ENCODE peak calls at places on chromosomes 12 and 14, in four cellular contexts. One of them, this sample, is unnamed.
A peak's percentile ranks its signal among the peaks of the same experiment; 100 is the strongest.

GRCh38 chr12:67721216-67721615 is 72.7 kb downstream of the DYRK2 start:
- DNase-seq in RKO: no peak
- DNase-seq in stimulated activated CD8-positive, alpha-beta memory T cell treated with anti-CD3 and anti-CD28 coated beads, Interleukin-2, amount 100 ng/mL, for 1 hour: no peak
- DNase-seq in heart right ventricle: peak; percentile 33
- DNase-seq in this sample: no peak

GRCh38 chr14:76413962-76414665 is 38.2 kb downstream of the ESRRB start:
- DNase-seq in heart right ventricle: no peak
- DNase-seq in stimulated activated CD8-positive, alpha-beta memory T cell treated with anti-CD3 and anti-CD28 coated beads, Interleukin-2, amount 100 ng/mL, for 1 hour: no peak
- DNase-seq in RKO: no peak
- DNase-seq in this sample: no peak

GRCh38 chr14:21095430-21096205 is 2.8 kb downstream of the ZNF219 start:
- DNase-seq in heart right ventricle: no peak
- DNase-seq in stimulated activated CD8-positive, alpha-beta memory T cell treated with anti-CD3 and anti-CD28 coated beads, Interleukin-2, amount 100 ng/mL, for 1 hour: no peak
- DNase-seq in RKO: peak; percentile 29
- DNase-seq in this sample: no peak

GRCh38 chr14:105426416-105427130 is 6.9 kb downstream of the MTA1 start:
- DNase-seq in stimulated activated CD8-positive, alpha-beta memory T cell treated with anti-CD3 and anti-CD28 coated beads, Interleukin-2, amount 100 ng/mL, for 1 hour: no peak
- DNase-seq in RKO: no peak
- DNase-seq in heart right ventricle: no peak
- DNase-seq in this sample: no peak

GRCh38 chr12:107332726-107333125 is 239.4 kb upstream of the CRY1 start:
- DNase-seq in heart right ventricle: no peak
- DNase-seq in RKO: no peak
- DNase-seq in stimulated activated CD8-positive, alpha-beta memory T cell treated with anti-CD3 and anti-CD28 coated beads, Interleukin-2, amount 100 ng/mL, for 1 hour: no peak
- DNase-seq in this sample: no peak

GRCh38 chr12:120640840-120641833 is 711 bp downstream of the CABP1 start:
- DNase-seq in stimulated activated CD8-positive, alpha-beta memory T cell treated with anti-CD3 and anti-CD28 coated beads, Interleukin-2, amount 100 ng/mL, for 1 hour: no peak
- DNase-seq in heart right ventricle: peak; percentile 55
- DNase-seq in RKO: peak; percentile 75
- DNase-seq in this sample: peak; percentile 74

GRCh38 chr12:89671469-89671868 is 37.2 kb downstream of the ATP2B1 start:
- DNase-seq in stimulated activated CD8-positive, alpha-beta memory T cell treated with anti-CD3 and anti-CD28 coated beads, Interleukin-2, amount 100 ng/mL, for 1 hour: no peak
- DNase-seq in RKO: no peak
- DNase-seq in heart right ventricle: no peak
- DNase-seq in this sample: no peak

GRCh38 chr14:79831198-79831890 is 380.0 kb downstream of the DIO2 start:
- DNase-seq in RKO: no peak
- DNase-seq in stimulated activated CD8-positive, alpha-beta memory T cell treated with anti-CD3 and anti-CD28 coated beads, Interleukin-2, amount 100 ng/mL, for 1 hour: no peak
- DNase-seq in heart right ventricle: no peak
- DNase-seq in this sample: no peak

GRCh38 chr12:73798523-73798922 is 739.1 kb upstream of the ATXN7L3B start:
- DNase-seq in RKO: no peak
- DNase-seq in heart right ventricle: no peak
- DNase-seq in stimulated activated CD8-positive, alpha-beta memory T cell treated with anti-CD3 and anti-CD28 coated beads, Interleukin-2, amount 100 ng/mL, for 1 hour: no peak
- DNase-seq in this sample: no peak

GRCh38 chr12:12230275-12230674 is 36.6 kb downstream of the LRP6 start:
- DNase-seq in heart right ventricle: no peak
- DNase-seq in RKO: no peak
- DNase-seq in stimulated activated CD8-positive, alpha-beta memory T cell treated with anti-CD3 and anti-CD28 coated beads, Interleukin-2, amount 100 ng/mL, for 1 hour: no peak
- DNase-seq in this sample: no peak

GRCh38 chr14:90805662-90806548 is 10.3 kb downstream of the TTC7B start:
- DNase-seq in RKO: no peak
- DNase-seq in heart right ventricle: no peak
- DNase-seq in stimulated activated CD8-positive, alpha-beta memory T cell treated with anti-CD3 and anti-CD28 coated beads, Interleukin-2, amount 100 ng/mL, for 1 hour: no peak
- DNase-seq in this sample: peak; percentile 43

GRCh38 chr14:51067306-51067705 is 27.6 kb downstream of the TRIM9 start:
- DNase-seq in RKO: no peak
- DNase-seq in stimulated activated CD8-positive, alpha-beta memory T cell treated with anti-CD3 and anti-CD28 coated beads, Interleukin-2, amount 100 ng/mL, for 1 hour: no peak
- DNase-seq in heart right ventricle: no peak
- DNase-seq in this sample: no peak

GRCh38 chr12:93090768-93091172 is 161.7 kb upstream of the EEA1 start:
- DNase-seq in RKO: peak; percentile 70
- DNase-seq in heart right ventricle: no peak
- DNase-seq in stimulated activated CD8-positive, alpha-beta memory T cell treated with anti-CD3 and anti-CD28 coated beads, Interleukin-2, amount 100 ng/mL, for 1 hour: no peak
- DNase-seq in this sample: no peak

GRCh38 chr14:94653321-94653720 is 41.1 kb downstream of the SERPINA3 start:
- DNase-seq in heart right ventricle: no peak
- DNase-seq in stimulated activated CD8-positive, alpha-beta memory T cell treated with anti-CD3 and anti-CD28 coated beads, Interleukin-2, amount 100 ng/mL, for 1 hour: no peak
- DNase-seq in RKO: no peak
- DNase-seq in this sample: no peak

GRCh38 chr12:51383281-51383905 is 7.8 kb downstream of the GALNT6 start:
- DNase-seq in stimulated activated CD8-positive, alpha-beta memory T cell treated with anti-CD3 and anti-CD28 coated beads, Interleukin-2, amount 100 ng/mL, for 1 hour: no peak
- DNase-seq in heart right ventricle: no peak
- DNase-seq in RKO: peak; percentile 29
- DNase-seq in this sample: no peak

GRCh38 chr14:81033841-81034240 is 78.4 kb downstream of the TSHR start:
- DNase-seq in RKO: no peak
- DNase-seq in heart right ventricle: no peak
- DNase-seq in stimulated activated CD8-positive, alpha-beta memory T cell treated with anti-CD3 and anti-CD28 coated beads, Interleukin-2, amount 100 ng/mL, for 1 hour: no peak
- DNase-seq in this sample: no peak

GRCh38 chr12:10361084-10361483 is 28.8 kb downstream of the KLRK1 start:
- DNase-seq in heart right ventricle: no peak
- DNase-seq in stimulated activated CD8-positive, alpha-beta memory T cell treated with anti-CD3 and anti-CD28 coated beads, Interleukin-2, amount 100 ng/mL, for 1 hour: no peak
- DNase-seq in RKO: peak; percentile 10
- DNase-seq in this sample: no peak

GRCh38 chr12:116317986-116318737 is 40.7 kb upstream of the MED13L start:
- DNase-seq in heart right ventricle: no peak
- DNase-seq in RKO: no peak
- DNase-seq in stimulated activated CD8-positive, alpha-beta memory T cell treated with anti-CD3 and anti-CD28 coated beads, Interleukin-2, amount 100 ng/mL, for 1 hour: no peak
- DNase-seq in this sample: no peak

GRCh38 chr12:26711569-26711968 is 121.4 kb downstream of the ITPR2 start:
- DNase-seq in RKO: no peak
- DNase-seq in heart right ventricle: no peak
- DNase-seq in stimulated activated CD8-positive, alpha-beta memory T cell treated with anti-CD3 and anti-CD28 coated beads, Interleukin-2, amount 100 ng/mL, for 1 hour: no peak
- DNase-seq in this sample: no peak

GRCh38 chr14:51507556-51508511 is 143.9 kb upstream of the FRMD6 start:
- DNase-seq in heart right ventricle: peak; percentile 68
- DNase-seq in stimulated activated CD8-positive, alpha-beta memory T cell treated with anti-CD3 and anti-CD28 coated beads, Interleukin-2, amount 100 ng/mL, for 1 hour: no peak
- DNase-seq in RKO: no peak
- DNase-seq in this sample: peak; percentile 78

GRCh38 chr12:75099215-75099614 is 110.4 kb downstream of the KCNC2 start:
- DNase-seq in heart right ventricle: no peak
- DNase-seq in RKO: no peak
- DNase-seq in stimulated activated CD8-positive, alpha-beta memory T cell treated with anti-CD3 and anti-CD28 coated beads, Interleukin-2, amount 100 ng/mL, for 1 hour: no peak
- DNase-seq in this sample: no peak

GRCh38 chr12:131929530-131930456 is 717 bp downstream of the PUS1 start:
- DNase-seq in heart right ventricle: no peak
- DNase-seq in stimulated activated CD8-positive, alpha-beta memory T cell treated with anti-CD3 and anti-CD28 coated beads, Interleukin-2, amount 100 ng/mL, for 1 hour: no peak
- DNase-seq in RKO: peak; percentile 26
- DNase-seq in this sample: peak; percentile 49

GRCh38 chr14:95496690-95497241 is 19.7 kb downstream of the SYNE3 start:
- DNase-seq in heart right ventricle: no peak
- DNase-seq in stimulated activated CD8-positive, alpha-beta memory T cell treated with anti-CD3 and anti-CD28 coated beads, Interleukin-2, amount 100 ng/mL, for 1 hour: no peak
- DNase-seq in RKO: no peak
- DNase-seq in this sample: no peak

GRCh38 chr14:100755649-100756048 is 29.0 kb downstream of the DLK1 start:
- DNase-seq in heart right ventricle: no peak
- DNase-seq in stimulated activated CD8-positive, alpha-beta memory T cell treated with anti-CD3 and anti-CD28 coated beads, Interleukin-2, amount 100 ng/mL, for 1 hour: no peak
- DNase-seq in RKO: peak; percentile 68
- DNase-seq in this sample: no peak

GRCh38 chr12:111850526-111850925 is 8.5 kb downstream of the MAPKAPK5 start:
- DNase-seq in stimulated activated CD8-positive, alpha-beta memory T cell treated with anti-CD3 and anti-CD28 coated beads, Interleukin-2, amount 100 ng/mL, for 1 hour: no peak
- DNase-seq in RKO: no peak
- DNase-seq in heart right ventricle: no peak
- DNase-seq in this sample: no peak

GRCh38 chr14:32426596-32427408 is 97.7 kb downstream of the AKAP6 start:
- DNase-seq in RKO: no peak
- DNase-seq in heart right ventricle: no peak
- DNase-seq in stimulated activated CD8-positive, alpha-beta memory T cell treated with anti-CD3 and anti-CD28 coated beads, Interleukin-2, amount 100 ng/mL, for 1 hour: no peak
- DNase-seq in this sample: no peak

GRCh38 chr14:89399594-89400068 is 17.4 kb downstream of the FOXN3 start:
- DNase-seq in stimulated activated CD8-positive, alpha-beta memory T cell treated with anti-CD3 and anti-CD28 coated beads, Interleukin-2, amount 100 ng/mL, for 1 hour: no peak
- DNase-seq in RKO: no peak
- DNase-seq in heart right ventricle: no peak
- DNase-seq in this sample: no peak

GRCh38 chr12:33588725-33589405 is 149.2 kb upstream of the SYT10 start:
- DNase-seq in RKO: no peak
- DNase-seq in stimulated activated CD8-positive, alpha-beta memory T cell treated with anti-CD3 and anti-CD28 coated beads, Interleukin-2, amount 100 ng/mL, for 1 hour: no peak
- DNase-seq in heart right ventricle: no peak
- DNase-seq in this sample: no peak

GRCh38 chr14:74574706-74575105 is 37.3 kb downstream of the LTBP2 start:
- DNase-seq in RKO: no peak
- DNase-seq in heart right ventricle: no peak
- DNase-seq in stimulated activated CD8-positive, alpha-beta memory T cell treated with anti-CD3 and anti-CD28 coated beads, Interleukin-2, amount 100 ng/mL, for 1 hour: no peak
- DNase-seq in this sample: no peak

GRCh38 chr12:47828967-47829482 is 9.3 kb upstream of the HDAC7 start:
- DNase-seq in RKO: no peak
- DNase-seq in heart right ventricle: peak; percentile 84
- DNase-seq in stimulated activated CD8-positive, alpha-beta memory T cell treated with anti-CD3 and anti-CD28 coated beads, Interleukin-2, amount 100 ng/mL, for 1 hour: no peak
- DNase-seq in this sample: peak; percentile 83

GRCh38 chr14:68807987-68808386 is 15.1 kb upstream of the ZFP36L1 start:
- DNase-seq in heart right ventricle: no peak
- DNase-seq in RKO: no peak
- DNase-seq in stimulated activated CD8-positive, alpha-beta memory T cell treated with anti-CD3 and anti-CD28 coated beads, Interleukin-2, amount 100 ng/mL, for 1 hour: no peak
- DNase-seq in this sample: no peak

GRCh38 chr14:90871605-90872233 is 55.5 kb upstream of the TTC7B start:
- DNase-seq in stimulated activated CD8-positive, alpha-beta memory T cell treated with anti-CD3 and anti-CD28 coated beads, Interleukin-2, amount 100 ng/mL, for 1 hour: no peak
- DNase-seq in RKO: peak; percentile 52
- DNase-seq in heart right ventricle: no peak
- DNase-seq in this sample: no peak

GRCh38 chr12:49626169-49626835 is 2.9 kb downstream of the PRPF40B start:
- DNase-seq in heart right ventricle: no peak
- DNase-seq in RKO: no peak
- DNase-seq in stimulated activated CD8-positive, alpha-beta memory T cell treated with anti-CD3 and anti-CD28 coated beads, Interleukin-2, amount 100 ng/mL, for 1 hour: no peak
- DNase-seq in this sample: no peak

GRCh38 chr14:66955159-66955558 is 234.1 kb upstream of the GARIN2 start:
- DNase-seq in heart right ventricle: no peak
- DNase-seq in RKO: no peak
- DNase-seq in stimulated activated CD8-positive, alpha-beta memory T cell treated with anti-CD3 and anti-CD28 coated beads, Interleukin-2, amount 100 ng/mL, for 1 hour: no peak
- DNase-seq in this sample: no peak

GRCh38 chr12:109544955-109545531 is 28.3 kb downstream of the MMAB start:
- DNase-seq in heart right ventricle: no peak
- DNase-seq in stimulated activated CD8-positive, alpha-beta memory T cell treated with anti-CD3 and anti-CD28 coated beads, Interleukin-2, amount 100 ng/mL, for 1 hour: no peak
- DNase-seq in RKO: no peak
- DNase-seq in this sample: no peak

GRCh38 chr14:59360923-59361794 is 104.0 kb downstream of the GPR135 start:
- DNase-seq in heart right ventricle: peak; percentile 81
- DNase-seq in RKO: peak; percentile 4
- DNase-seq in stimulated activated CD8-positive, alpha-beta memory T cell treated with anti-CD3 and anti-CD28 coated beads, Interleukin-2, amount 100 ng/mL, for 1 hour: no peak
- DNase-seq in this sample: peak; percentile 70